ENCODE peak calls at places on chromosomes 12 and 14, in seven cellular contexts. B is dermis blood vessel endothelial cell; L is T-helper 1 cell; J is H9; T is naive thymus-derived CD8-positive, alpha-beta T cell; V is stimulated activated CD8-positive, alpha-beta memory T cell treated with anti-CD3 and anti-CD28 coated beads, Interleukin-7, amount 100 ng/mL, for 1 hour; P is CD4-positive, CD25-positive, alpha-beta regulatory T cell. D is an unnamed sample.
A peak's percentile ranks its signal among the peaks of the same experiment; 100 is the strongest.

GRCh38 chr14:33992274-33993050 is 41.6 kb upstream of the EGLN3 start:
- DNase-seq in J (no peak), P (no peak), T (no peak), B (no peak), V (no peak), L (no peak), D (no peak)

GRCh38 chr14:26917086-26917485 is 319.3 kb upstream of the NOVA1 start:
- DNase-seq in T (no peak), L (no peak), P (no peak), B (no peak), V (no peak), J (no peak), D (peak; percentile 44)

GRCh38 chr12:76020731-76021672 is 10.6 kb downstream of the PHLDA1 start:
- DNase-seq in B (peak; percentile 89), P (peak; percentile 75), T (peak; percentile 39), V (no peak), L (peak; percentile 35), J (no peak), D (peak; percentile 98)

GRCh38 chr12:15613981-15614380 is 175.2 kb downstream of the EPS8 start:
- DNase-seq in J (no peak), T (no peak), V (no peak), P (no peak), L (no peak), B (no peak), D (no peak)

GRCh38 chr14:104638190-104638589 is 33.6 kb upstream of the TMEM179 start:
- DNase-seq in L (no peak), V (no peak), T (no peak), B (no peak), J (no peak), P (no peak), D (no peak)

GRCh38 chr14:36847366-36847765 is 185.7 kb downstream of the PAX9 start:
- DNase-seq in V (no peak), L (no peak), P (no peak), T (no peak), B (no peak), J (no peak), D (no peak)

GRCh38 chr12:127162902-127163301 is 1104.1 kb upstream of the TMEM132C start:
- DNase-seq in P (peak; percentile 13), T (peak; percentile 23), B (no peak), V (no peak), J (no peak), L (no peak), D (peak; percentile 87)

GRCh38 chr12:10615532-10615931 is 2.1 kb upstream of the MAGOHB start:
- DNase-seq in J (no peak), T (no peak), V (no peak), L (no peak), B (no peak), P (no peak), D (peak; percentile 19)

GRCh38 chr14:33578461-33579216 is 372.2 kb downstream of the EGLN3 start:
- DNase-seq in T (no peak), J (no peak), P (no peak), L (no peak), B (no peak), V (no peak), D (no peak)